ENCODE peak calls at places on chromosomes 5 and 9, in five cellular contexts. A is fibroblast of the conjunctiva, B is cortex of kidney, V is aorta, E is left ventricle myocardium inferior. F is an unnamed sample.

GRCh38 chr9:130453487-130453886 is 8.7 kb downstream of the ASS1 start:
- DNase-seq in B (no peak), E (peak; percentile 58), V (no peak), A (no peak), F (no peak)

GRCh38 chr9:116002624-116003023 is 151.0 kb upstream of the PAPPA start:
- DNase-seq in A (peak; percentile 47), V (no peak), B (no peak), E (no peak), F (no peak)

GRCh38 chr9:80691229-80691628 is 998.1 kb downstream of the TLE1 start:
- DNase-seq in A (no peak), B (no peak), V (no peak), E (no peak), F (no peak)

GRCh38 chr9:110016340-110016739 is 191.6 kb downstream of the C9orf152 start:
- DNase-seq in A (no peak), V (no peak), B (no peak), E (no peak), F (no peak)

GRCh38 chr5:159286420-159287035 is 23.4 kb downstream of the UBLCP1 start:
- DNase-seq in B (no peak), E (no peak), A (peak; percentile 36), V (no peak), F (no peak)

GRCh38 chr9:109072810-109073435 is 46.8 kb downstream of the TMEM245 start:
- DNase-seq in A (no peak), V (no peak), E (no peak), B (no peak), F (no peak)

GRCh38 chr9:138023394-138024124 is 146.0 kb downstream of the CACNA1B start:
- DNase-seq in E (no peak), V (peak; percentile 56), A (no peak), B (no peak), F (no peak)

GRCh38 chr9:124855944-124856773 is 2.9 kb downstream of the WDR38 start:
- DNase-seq in V (no peak), B (no peak), A (no peak), E (no peak), F (peak; percentile 41)

GRCh38 chr9:136012651-136013050 is 51.5 kb upstream of the UBAC1 start:
- DNase-seq in A (no peak), V (peak; percentile 76), E (peak; percentile 35), B (no peak), F (peak; percentile 27)

GRCh38 chr9:128218172-128218517 is 15.0 kb downstream of the DNM1 start:
- DNase-seq in A (no peak), B (no peak), E (no peak), V (no peak), F (no peak)

GRCh38 chr5:1485320-1486118 is 38.2 kb downstream of the LPCAT1 start:
- DNase-seq in V (no peak), B (no peak), A (no peak), E (no peak), F (no peak)

GRCh38 chr5:173452098-173452497 is 123.9 kb upstream of the STC2 start:
- DNase-seq in A (no peak), B (no peak), V (no peak), E (peak; percentile 43), F (no peak)

GRCh38 chr5:144144956-144145751 is 25.3 kb downstream of the YIPF5 start:
- DNase-seq in E (no peak), V (no peak), A (peak; percentile 3), B (no peak), F (no peak)

GRCh38 chr5:178505639-178506407 is 84.4 kb downstream of the COL23A1 start:
- DNase-seq in A (no peak), B (no peak), E (no peak), V (no peak), F (no peak)

GRCh38 chr9:114007991-114008666 is 70.0 kb downstream of the AMBP start:
- DNase-seq in A (no peak), E (no peak), B (no peak), V (peak; percentile 69), F (no peak)

GRCh38 chr5:137997726-137998213 is 35.1 kb downstream of the FAM13B start:
- DNase-seq in E (no peak), B (no peak), A (no peak), V (no peak), F (no peak)

GRCh38 chr9:72996106-72996505 is 43.3 kb upstream of the ALDH1A1 start:
- DNase-seq in V (no peak), E (no peak), B (no peak), A (no peak), F (no peak)

GRCh38 chr5:98735806-98736507 is 37.5 kb upstream of the RGMB start:
- DNase-seq in B (no peak), V (no peak), A (peak; percentile 36), E (no peak), F (no peak)

GRCh38 chr5:175813943-175814630 is 57.3 kb upstream of the CPLX2 start:
- DNase-seq in V (peak; percentile 44), B (no peak), E (no peak), A (no peak), F (no peak)

GRCh38 chr5:616342-617039 is 4.4 kb downstream of the CEP72 start:
- DNase-seq in A (no peak), E (no peak), B (no peak), V (peak; percentile 43), F (no peak)

GRCh38 chr9:133834080-133834976 is 96.2 kb upstream of the SARDH start:
- DNase-seq in A (no peak), E (no peak), V (no peak), B (no peak), F (no peak)

GRCh38 chr5:42591026-42591425 is 165.6 kb upstream of the CCDC152 start:
- DNase-seq in V (no peak), B (no peak), A (no peak), E (peak; percentile 69), F (no peak)

GRCh38 chr5:142324377-142324870 is 397 bp downstream of the SPRY4 start:
- DNase-seq in V (peak; percentile 83), A (no peak), B (no peak), E (peak; percentile 22), F (no peak)

GRCh38 chr5:6449465-6450158 is 953 bp downstream of the UBE2QL1 start:
- DNase-seq in B (no peak), V (no peak), E (no peak), A (no peak), F (no peak)

GRCh38 chr5:8517461-8517860 is 648.5 kb downstream of the MTRR start:
- DNase-seq in V (no peak), B (no peak), E (no peak), A (no peak), F (no peak)

GRCh38 chr5:145991044-145991575 is 54.7 kb downstream of the SH3RF2 start:
- DNase-seq in V (no peak), B (no peak), A (no peak), E (no peak), F (no peak)

GRCh38 chr9:121322037-121322736 is 47.9 kb downstream of the STOM start:
- DNase-seq in A (peak; percentile 91), V (no peak), B (no peak), E (no peak), F (no peak)

GRCh38 chr9:68808481-68808880 is 103.4 kb downstream of the PIP5K1B start:
- DNase-seq in B (no peak), V (no peak), E (no peak), A (no peak), F (no peak)

GRCh38 chr5:149475777-149476176 is 75.5 kb downstream of the CSNK1A1 start:
- DNase-seq in A (no peak), V (no peak), E (no peak), B (no peak), F (no peak)